ENCODE peak calls at places on chromosomes 6 and 20, in four cellular contexts. P is T-cell; B is progenitor cell of endocrine pancreas; G is naive thymus-derived CD8-positive, alpha-beta T cell. U is an unnamed sample.

GRCh38 chr20:21719592-21720214 is 14.2 kb downstream of the PAX1 start:
- DNase-seq in G (no peak), P (peak), B (no peak), U (peak)

GRCh38 chr6:44559486-44560270 is 172.2 kb downstream of the CDC5L start:
- DNase-seq in B (no peak), P (no peak), G (no peak), U (no peak)

GRCh38 chr6:37103169-37104039 is 66.5 kb upstream of the PIM1 start:
- DNase-seq in P (no peak), G (no peak), B (no peak), U (no peak)

GRCh38 chr6:153130515-153131036 is 506 bp downstream of the RGS17 start:
- DNase-seq in P (no peak), B (peak), G (no peak), U (no peak)

GRCh38 chr20:17611540-17612286 is 41.8 kb downstream of the DSTN start:
- DNase-seq in G (no peak), B (no peak), P (no peak), U (no peak)

GRCh38 chr6:149169761-149170359 is 147.7 kb upstream of the TAB2 start:
- DNase-seq in P (no peak), G (no peak), B (no peak), U (no peak)

GRCh38 chr20:53438368-53438767 is 155.3 kb downstream of the ZNF217 start:
- DNase-seq in B (no peak), G (no peak), P (no peak), U (no peak)

GRCh38 chr6:63636516-63636968 is 940 bp downstream of the PHF3 start:
- DNase-seq in P (peak), G (peak), B (peak), U (no peak)

GRCh38 chr6:134015719-134016557 is 36.5 kb downstream of the SLC2A12 start:
- DNase-seq in P (no peak), G (no peak), B (no peak), U (no peak)

GRCh38 chr6:170150590-170150945 is 140.3 kb downstream of the DLL1 start:
- DNase-seq in B (no peak), P (no peak), G (no peak), U (no peak)

GRCh38 chr6:46469021-46469420 is 22.2 kb downstream of the RCAN2 start:
- DNase-seq in P (no peak), G (no peak), B (no peak), U (no peak)

GRCh38 chr6:6629416-6629815 is 40.9 kb downstream of the LY86 start:
- DNase-seq in P (no peak), G (no peak), B (no peak), U (no peak)

GRCh38 chr20:20368414-20369352 is 779 bp downstream of the INSM1 start:
- DNase-seq in B (peak), P (no peak), G (no peak), U (no peak)

GRCh38 chr6:163338671-163339405 is 75.7 kb upstream of the QKI start:
- DNase-seq in B (no peak), G (no peak), P (no peak), U (no peak)

GRCh38 chr6:128710305-128710704 is 172.6 kb upstream of the LAMA2 start:
- DNase-seq in P (no peak), G (no peak), B (no peak), U (no peak)

GRCh38 chr6:112833546-112834215 is 486.6 kb downstream of the RFPL4B start:
- DNase-seq in B (no peak), G (no peak), P (no peak), U (no peak)

GRCh38 chr20:57781901-57782300 is 72.1 kb upstream of the PMEPA1 start:
- DNase-seq in G (no peak), P (no peak), B (no peak), U (no peak)

GRCh38 chr6:110366241-110366640 is 8.1 kb upstream of the METTL24 start:
- DNase-seq in G (no peak), B (no peak), P (no peak), U (no peak)

GRCh38 chr6:17932362-17932852 is 55.0 kb downstream of the KIF13A start:
- DNase-seq in P (no peak), G (no peak), B (no peak), U (peak)

GRCh38 chr6:45486739-45487138 is 109.0 kb upstream of the SUPT3H start:
- DNase-seq in P (no peak), B (no peak), G (no peak), U (no peak)